ENCODE peak calls at places on chromosomes 3 and 15, in ten cellular contexts. W is A549; B is ovary; P is AG08396; M is HS-27A; Q is activated CD4-positive, CD25-positive, alpha-beta regulatory T cell; C is RWPE1; F is A172; O is neural progenitor cell; L is AG09319. I is an unnamed sample.

GRCh38 chr3:72011495-72011894 is 226.5 kb upstream of the PROK2 start:
- DNase-seq in W (no peak), B (no peak), P (peak), M (no peak), Q (no peak), C (no peak), F (no peak), O (no peak), L (no peak), I (no peak)

GRCh38 chr15:52529289-52529929 is 729 bp upstream of the MYO5A start:
- DNase-seq in W (peak), B (no peak), P (no peak), M (no peak), Q (no peak), C (no peak), F (no peak), O (no peak), L (no peak), I (no peak)

GRCh38 chr3:123637131-123637530 is 52.3 kb upstream of the HACD2 start:
- DNase-seq in W (no peak), B (peak), P (no peak), M (no peak), Q (no peak), C (no peak), F (no peak), O (peak), L (no peak), I (no peak)

GRCh38 chr3:111072016-111072891 is 638 bp downstream of the NECTIN3 start:
- DNase-seq in W (peak), B (peak), P (peak), M (no peak), Q (peak), C (peak), F (peak), O (peak), L (no peak), I (no peak)

GRCh38 chr3:79724206-79724605 is 43.6 kb downstream of the ROBO1 start:
- DNase-seq in W (peak), B (no peak), P (no peak), M (no peak), Q (no peak), C (no peak), F (no peak), O (peak), L (no peak), I (no peak)

GRCh38 chr3:75294124-75294523 is 370.0 kb upstream of the FRG2C start:
- DNase-seq in W (peak), B (peak), P (peak), M (peak), Q (no peak), C (peak), F (no peak), O (peak), L (no peak), I (no peak)

GRCh38 chr3:9615003-9615628 is 34.2 kb upstream of the MTMR14 start:
- DNase-seq in W (no peak), B (no peak), P (no peak), M (no peak), Q (no peak), C (no peak), F (no peak), O (no peak), L (no peak), I (no peak)

GRCh38 chr3:141011511-141012262 is 39.5 kb upstream of the SPSB4 start:
- DNase-seq in W (peak), B (peak), P (peak), M (no peak), Q (peak), C (peak), F (peak), O (peak), L (peak), I (no peak)

GRCh38 chr15:66580643-66581042 is 14.8 kb upstream of the LCTL start:
- DNase-seq in W (no peak), B (no peak), P (no peak), M (no peak), Q (no peak), C (no peak), F (peak), O (no peak), L (no peak), I (peak)

GRCh38 chr15:96047255-96047931 is 283.1 kb upstream of the NR2F2 start:
- DNase-seq in W (no peak), B (no peak), P (peak), M (peak), Q (no peak), C (no peak), F (no peak), O (no peak), L (peak), I (no peak)

I was measured in ascending aorta.